ENCODE peak calls at places on chromosome 21, in four cellular contexts. K, Z, M and P are unnamed samples.

GRCh38 chr21:33572350-33572749 is 16.1 kb downstream of the DONSON start:
- DNase-seq in K (no peak), Z (no peak), M (no peak), P (no peak)

GRCh38 chr21:34886554-34887385 is 162.3 kb downstream of the RUNX1 start:
- DNase-seq in K (no peak), Z (no peak), M (peak), P (no peak)

GRCh38 chr21:15164678-15165303 is 100.0 kb upstream of the NRIP1 start:
- DNase-seq in K (no peak), Z (peak), M (no peak), P (no peak)

GRCh38 chr21:34988139-34988538 is 61.0 kb downstream of the RUNX1 start:
- DNase-seq in K (no peak), Z (no peak), M (no peak), P (no peak)

GRCh38 chr21:46641656-46642055 is 6.2 kb downstream of the PRMT2 start:
- DNase-seq in K (no peak), Z (no peak), M (no peak), P (no peak)

GRCh38 chr21:31991356-31992331 is 118.8 kb downstream of the HUNK start:
- DNase-seq in K (no peak), Z (no peak), M (peak), P (peak)

GRCh38 chr21:26169061-26169610 is 1.4 kb downstream of the APP start:
- DNase-seq in K (peak), Z (peak), M (peak), P (peak)

GRCh38 chr21:39029086-39029772 is 154.0 kb downstream of the PSMG1 start:
- DNase-seq in K (no peak), Z (no peak), M (no peak), P (no peak)

GRCh38 chr21:42495765-42496119 is 282 bp downstream of the RSPH1 start:
- DNase-seq in K (no peak), Z (no peak), M (no peak), P (peak)

GRCh38 chr21:23811802-23812201 is 1795.5 kb downstream of the MRPL39 start:
- DNase-seq in K (no peak), Z (no peak), M (no peak), P (no peak)

GRCh38 chr21:36260030-36260787 is 59.8 kb upstream of the MORC3 start:
- DNase-seq in K (peak), Z (peak), M (no peak), P (peak)
- TF ChIP-seq JUND in K (no peak), Z (no peak), M (no peak), P (no peak)

GRCh38 chr21:45578811-45579381 is 36.7 kb upstream of the SLC19A1 start:
- DNase-seq in K (no peak), Z (no peak), M (peak), P (no peak)
- TF ChIP-seq JUND in K (no peak), Z (no peak), M (no peak), P (no peak)

DNA sequence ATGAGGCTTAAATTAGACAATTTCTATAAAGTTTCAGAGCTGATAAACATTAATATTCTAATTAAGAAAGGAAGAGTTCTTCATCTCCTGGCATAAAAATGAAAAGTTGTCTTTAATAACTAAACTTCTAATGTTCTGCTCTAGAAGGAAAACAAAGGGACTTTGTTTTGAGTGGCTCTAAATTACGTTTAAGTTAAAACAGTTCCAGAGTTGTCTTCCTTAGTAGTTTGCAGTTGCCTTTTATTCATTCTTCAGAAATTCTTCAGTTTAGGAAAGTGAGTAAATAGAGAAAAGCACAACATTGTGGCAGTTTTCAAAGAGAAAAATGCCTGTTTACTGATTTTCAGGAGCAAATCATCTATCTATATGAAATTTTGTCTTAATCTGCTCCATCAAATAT is 86.9 kb downstream of the TTC3 start:
- DNase-seq in K (no peak), Z (no peak), M (no peak), P (no peak)
- TF ChIP-seq JUND in K (no peak), Z (no peak), M (no peak), P (no peak)

DNA sequence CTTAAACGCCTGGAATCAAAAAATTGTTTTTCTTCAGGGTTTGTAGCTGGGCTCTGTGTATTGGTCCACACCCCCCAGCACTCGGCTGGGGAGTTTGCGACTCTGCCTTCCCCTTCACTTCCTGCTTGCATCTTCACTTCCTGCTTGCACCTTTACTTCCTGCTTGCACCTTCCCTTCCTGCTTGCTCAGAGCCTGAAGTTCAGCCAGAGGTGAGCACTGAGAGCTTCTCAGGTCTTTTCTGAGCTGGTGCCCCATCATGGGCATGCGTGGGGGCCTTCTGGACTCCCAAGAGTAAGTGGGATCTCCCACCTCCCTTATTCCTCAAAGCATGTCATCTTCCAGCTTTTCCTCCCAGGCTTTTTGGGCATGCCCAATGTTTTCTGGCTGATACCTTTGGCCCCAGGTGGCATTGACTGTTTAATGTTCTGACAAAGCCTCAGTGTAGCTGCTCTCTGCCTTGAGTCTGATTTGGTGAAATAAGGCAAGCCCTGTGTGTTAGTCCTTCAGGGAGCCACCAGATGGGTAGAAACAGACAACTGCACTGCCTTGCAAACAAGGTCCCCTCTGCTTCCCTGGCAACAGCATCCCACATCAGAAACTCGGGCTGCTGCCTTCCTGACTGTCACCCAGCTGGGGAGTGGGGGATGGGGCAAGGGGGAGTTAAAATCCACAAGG is 3.5 kb downstream of the KRTAP10-2 start:
- DNase-seq in K (no peak), Z (no peak), M (peak), P (peak)
- TF ChIP-seq JUND in K (no peak), Z (no peak), M (no peak), P (no peak)